ENCODE peak calls at places on chromosomes 2 and 18, in nine cellular contexts. I, M, Y, P, H, Q, G, A and E are unnamed samples.

GRCh38 chr2:64331430-64331700 is 122.6 kb upstream of the LGALSL start:
- DNase-seq in I (no peak), M (no peak), Y (no peak), P (no peak), H (no peak), Q (no peak), G (peak), A (no peak), E (no peak)

GRCh38 chr2:25905126-25905525 is 26.8 kb upstream of the ASXL2 start:
- DNase-seq in I (no peak), M (no peak), Y (no peak), P (no peak), H (no peak), Q (no peak), G (no peak), A (no peak), E (no peak)

GRCh38 chr2:167134381-167135072 is 246.2 kb downstream of the XIRP2 start:
- DNase-seq in I (peak), M (peak), Y (no peak), P (peak), H (no peak), Q (peak), G (no peak), A (no peak), E (no peak)

GRCh38 chr2:174546519-174547506 is 50.8 kb downstream of the WIPF1 start:
- DNase-seq in I (peak), M (no peak), Y (peak), P (peak), H (peak), Q (peak), G (peak), A (no peak), E (peak)

GRCh38 chr2:165086337-165086736 is 117.5 kb downstream of the SCN3A start:
- DNase-seq in I (no peak), M (no peak), Y (no peak), P (no peak), H (no peak), Q (no peak), G (no peak), A (no peak), E (no peak)

GRCh38 chr18:37476611-37477295 is 88.8 kb downstream of the CELF4 start:
- DNase-seq in I (no peak), M (no peak), Y (no peak), P (no peak), H (no peak), Q (no peak), G (no peak), A (no peak), E (peak)

GRCh38 chr2:229081411-229081810 is 189.7 kb downstream of the PID1 start:
- DNase-seq in I (no peak), M (no peak), Y (no peak), P (no peak), H (no peak), Q (peak), G (peak), A (no peak), E (no peak)

GRCh38 chr2:189083088-189083487 is 96.5 kb downstream of the COL5A2 start:
- DNase-seq in I (no peak), M (no peak), Y (no peak), P (no peak), H (no peak), Q (no peak), G (no peak), A (no peak), E (no peak)

GRCh38 chr2:9434484-9434883 is 11.0 kb downstream of the CPSF3 start:
- DNase-seq in I (no peak), M (no peak), Y (no peak), P (peak), H (no peak), Q (no peak), G (no peak), A (no peak), E (no peak)

GRCh38 chr2:121539722-121540469 is 9.2 kb downstream of the RNU4ATAC start:
- DNase-seq in I (no peak), M (no peak), Y (no peak), P (no peak), H (no peak), Q (no peak), G (no peak), A (no peak), E (no peak)

GRCh38 chr2:11129598-11130449 is 25.4 kb upstream of the SLC66A3 start:
- DNase-seq in I (no peak), M (peak), Y (no peak), P (peak), H (peak), Q (peak), G (peak), A (peak), E (no peak)